ENCODE peak calls at places on chromosomes 5 and 9, in eight cellular contexts. O, W, L, C, Q, Y, K and H are unnamed samples.

GRCh38 chr5:65468633-65469032 is 13.1 kb downstream of the ADAMTS6 start:
- DNase-seq in O (no peak), W (no peak), L (no peak), C (no peak), Q (no peak), Y (no peak), K (no peak), H (no peak)

GRCh38 chr5:103111458-103111857 is 8.5 kb downstream of the GIN1 start:
- DNase-seq in O (no peak), W (no peak), L (no peak), C (no peak), Q (no peak), Y (no peak), K (no peak), H (no peak)

GRCh38 chr5:100456615-100457014 is 78.6 kb upstream of the FAM174A start:
- DNase-seq in O (no peak), W (no peak), L (no peak), C (no peak), Q (no peak), Y (no peak), K (no peak), H (no peak)

GRCh38 chr5:35229076-35230042 is 928 bp downstream of the PRLR start:
- DNase-seq in O (no peak), W (no peak), L (no peak), C (peak; percentile 81), Q (peak; percentile 93), Y (no peak), K (no peak), H (peak; percentile 66)

GRCh38 chr5:158763217-158763616 is 336.5 kb downstream of the EBF1 start:
- DNase-seq in O (no peak), W (no peak), L (no peak), C (no peak), Q (no peak), Y (no peak), K (no peak), H (no peak)

GRCh38 chr5:33649801-33650482 is 209.2 kb downstream of the TARS1 start:
- DNase-seq in O (no peak), W (no peak), L (no peak), C (no peak), Q (no peak), Y (no peak), K (no peak), H (no peak)

GRCh38 chr9:136764301-136764891 is at the start of gene LCN15:
- DNase-seq in O (no peak), W (no peak), L (peak; percentile 36), C (no peak), Q (no peak), Y (no peak), K (no peak), H (peak; percentile 60)

GRCh38 chr5:66653380-66653779 is 57.2 kb downstream of the MAST4 start:
- DNase-seq in O (no peak), W (no peak), L (no peak), C (no peak), Q (no peak), Y (no peak), K (no peak), H (no peak)

GRCh38 chr5:73654171-73654811 is 28.3 kb downstream of the ARHGEF28 start:
- DNase-seq in O (no peak), W (no peak), L (no peak), C (no peak), Q (no peak), Y (no peak), K (no peak), H (no peak)

GRCh38 chr5:138575194-138576015 is at the start of gene HSPA9:
- DNase-seq in O (peak; percentile 98), W (peak; percentile 99), L (peak; percentile 99), C (peak; percentile 99), Q (peak; percentile 98), Y (peak; percentile 98), K (peak; percentile 99), H (peak; percentile 98)

GRCh38 chr9:32581512-32582143 is 8.7 kb upstream of the NDUFB6 start:
- DNase-seq in O (no peak), W (no peak), L (no peak), C (no peak), Q (peak; percentile 77), Y (no peak), K (peak; percentile 36), H (no peak)

GRCh38 chr5:149680810-149681221 is 49.3 kb upstream of the PPARGC1B start:
- DNase-seq in O (peak; percentile 60), W (no peak), L (peak; percentile 65), C (no peak), Q (no peak), Y (peak; percentile 84), K (no peak), H (peak; percentile 82)

GRCh38 chr9:76215066-76215465 is 179.2 kb downstream of the RFK start:
- DNase-seq in O (no peak), W (no peak), L (no peak), C (no peak), Q (peak; percentile 66), Y (no peak), K (no peak), H (no peak)

GRCh38 chr5:166509085-166509484 is 1782.4 kb upstream of the WWC1 start:
- DNase-seq in O (no peak), W (no peak), L (no peak), C (no peak), Q (peak; percentile 53), Y (no peak), K (no peak), H (no peak)

GRCh38 chr5:176694146-176694545 is 46.9 kb downstream of the TSPAN17 start:
- DNase-seq in O (no peak), W (no peak), L (no peak), C (no peak), Q (no peak), Y (no peak), K (no peak), H (no peak)

GRCh38 chr5:585556-585955 is 26.6 kb upstream of the CEP72 start:
- DNase-seq in O (no peak), W (no peak), L (no peak), C (no peak), Q (no peak), Y (no peak), K (no peak), H (peak; percentile 28)

GRCh38 chr5:170120576-170120975 is 14.9 kb downstream of the FOXI1 start:
- DNase-seq in O (no peak), W (no peak), L (no peak), C (no peak), Q (no peak), Y (no peak), K (no peak), H (no peak)

GRCh38 chr5:93603711-93604118 is 20.7 kb downstream of the NR2F1 start:
- DNase-seq in O (no peak), W (no peak), L (no peak), C (no peak), Q (peak; percentile 70), Y (no peak), K (no peak), H (no peak)

GRCh38 chr5:39714036-39714698 is 289.4 kb upstream of the DAB2 start:
- DNase-seq in O (peak; percentile 14), W (no peak), L (no peak), C (no peak), Q (peak; percentile 77), Y (no peak), K (peak; percentile 27), H (no peak)

GRCh38 chr5:61029456-61030162 is 84.6 kb downstream of the NDUFAF2 start:
- DNase-seq in O (no peak), W (no peak), L (no peak), C (no peak), Q (no peak), Y (no peak), K (no peak), H (no peak)

GRCh38 chr9:75551866-75552265 is 338.6 kb upstream of the PCSK5 start:
- DNase-seq in O (no peak), W (no peak), L (no peak), C (no peak), Q (no peak), Y (no peak), K (no peak), H (no peak)

GRCh38 chr5:151107738-151108520 is 27.1 kb upstream of the TNIP1 start:
- DNase-seq in O (peak; percentile 74), W (no peak), L (peak; percentile 65), C (peak; percentile 86), Q (peak; percentile 60), Y (peak; percentile 41), K (no peak), H (no peak)
- H3K4me1 ChIP-seq in O (peaks cover 42% of the 10 kb centered on the region), W (peaks cover 41% of the 10 kb centered on the region), L (peaks cover 41% of the 10 kb centered on the region), C (peaks cover 35% of the 10 kb centered on the region), Q (no peaks in the 10 kb centered on the region), Y (peaks cover 14% of the 10 kb centered on the region), K (peaks cover 7% of the 10 kb centered on the region), H (peaks cover 9% of the 10 kb centered on the region)

GRCh38 chr5:135031813-135032612 is 2.0 kb downstream of the PITX1 start:
- DNase-seq in O (no peak), W (no peak), L (no peak), C (peak; percentile 13), Q (no peak), Y (no peak), K (no peak), H (no peak)
- TF ChIP-seq CTCF in O (no peak), W (no peak), L (no peak), C (no peak), Q (no peak), Y (no peak), K (no peak), H (no peak)

GRCh38 chr5:171830686-171831085 is 45.1 kb downstream of the SMIM23 start:
- DNase-seq in O (no peak), W (no peak), L (no peak), C (no peak), Q (no peak), Y (no peak), K (no peak), H (no peak)
- H3K9me3 ChIP-seq in O (peaks cover 12% of the 10 kb centered on the region), W (peaks cover 17% of the 10 kb centered on the region), L (no peaks in the 10 kb centered on the region), C (no peaks in the 10 kb centered on the region), Q (peaks cover 8% of the 10 kb centered on the region), Y (no peaks in the 10 kb centered on the region), K (peaks cover 15% of the 10 kb centered on the region), H (peaks cover 4% of the 10 kb centered on the region)

GRCh38 chr9:71990466-71990865 is 69.9 kb downstream of the C9orf57 start:
- DNase-seq in O (no peak), W (no peak), L (no peak), C (no peak), Q (no peak), Y (no peak), K (no peak), H (no peak)

GRCh38 chr9:71984388-71985069 is 73.1 kb downstream of the C9orf85 start:
- DNase-seq in O (peak; percentile 66), W (no peak), L (peak; percentile 92), C (no peak), Q (peak; percentile 65), Y (no peak), K (no peak), H (no peak)

GRCh38 chr9:71987471-71988371 is 72.7 kb downstream of the C9orf57 start:
- DNase-seq in O (no peak), W (no peak), L (no peak), C (no peak), Q (no peak), Y (no peak), K (no peak), H (no peak)

GRCh38 chr9:71985070-71985956 is 73.9 kb downstream of the C9orf85 start:
- DNase-seq in O (no peak), W (no peak), L (no peak), C (no peak), Q (peak; percentile 70), Y (no peak), K (no peak), H (no peak)

DNA sequence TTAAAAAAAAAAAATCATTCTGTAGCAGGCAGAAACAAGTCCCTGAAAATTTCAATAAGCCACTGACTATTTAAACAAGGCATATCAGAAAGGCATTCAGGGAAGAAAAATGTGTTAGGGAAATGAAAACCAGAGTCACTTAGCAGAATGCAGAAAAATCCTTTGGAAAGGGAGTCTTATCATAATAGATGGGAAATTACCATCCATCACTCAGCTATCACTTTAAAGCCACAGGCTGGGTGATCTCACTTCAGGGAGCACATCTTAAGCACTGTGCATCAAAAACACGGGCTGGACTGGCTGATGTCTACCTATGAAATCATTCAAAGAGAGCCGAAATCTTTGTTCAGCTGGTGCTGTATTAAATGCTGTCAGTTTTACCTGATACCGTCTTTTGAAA is 73.6 kb downstream of the C9orf57 start:
- DNase-seq in O (no peak), W (no peak), L (no peak), C (no peak), Q (no peak), Y (no peak), K (no peak), H (no peak)
- H3K4me1 ChIP-seq in O (no peaks in the 10 kb centered on the region), W (no peaks in the 10 kb centered on the region), L (peaks cover 26% of the 10 kb centered on the region), C (no peaks in the 10 kb centered on the region), Q (no peaks in the 10 kb centered on the region), Y (no peaks in the 10 kb centered on the region), K (no peaks in the 10 kb centered on the region), H (no peaks in the 10 kb centered on the region)